ENCODE peak calls at places on chromosomes 5 and 9, in ten cellular contexts. U, G, S, E, C, W, R, I, X and F are unnamed samples.

GRCh38 chr5:149561848-149562247 is 10.6 kb upstream of the CSNK1A1 start:
- DNase-seq in I (peak), G (no peak), U (peak), X (no peak), S (no peak), W (no peak), R (no peak), C (no peak), E (no peak), F (no peak)

GRCh38 chr5:6472792-6473191 is 24.1 kb downstream of the UBE2QL1 start:
- DNase-seq in R (no peak), G (no peak), E (no peak), W (no peak), C (no peak), I (no peak), S (no peak), X (no peak), U (no peak), F (no peak)

GRCh38 chr5:51806677-51807076 is 423.4 kb downstream of the ISL1 start:
- DNase-seq in S (no peak), W (no peak), X (no peak), C (no peak), I (no peak), R (no peak), G (no peak), U (no peak), E (no peak), F (no peak)

GRCh38 chr5:7261049-7261448 is 134.9 kb upstream of the ADCY2 start:
- DNase-seq in W (peak), C (no peak), U (peak), S (no peak), I (peak), X (peak), G (no peak), R (no peak), E (no peak), F (peak)

GRCh38 chr9:116646661-116647514 is 40.2 kb upstream of the TRIM32 start:
- DNase-seq in W (peak), I (peak), R (no peak), E (no peak), S (no peak), G (no peak), X (no peak), U (peak), C (no peak), F (peak)

GRCh38 chr9:115944166-115944948 is 209.2 kb upstream of the PAPPA start:
- DNase-seq in C (no peak), S (no peak), I (peak), G (no peak), E (peak), W (peak), R (no peak), U (peak), X (no peak), F (no peak)

GRCh38 chr5:156716981-156717380 is 133.1 kb upstream of the PPP1R2B start:
- DNase-seq in X (no peak), U (no peak), I (no peak), G (no peak), R (no peak), C (no peak), S (no peak), E (no peak), W (no peak), F (no peak)

GRCh38 chr5:83385812-83386211 is 85.7 kb upstream of the VCAN start:
- DNase-seq in U (no peak), E (no peak), W (no peak), I (no peak), X (no peak), C (no peak), S (no peak), R (no peak), G (no peak), F (no peak)

GRCh38 chr9:8940650-8941049 is 1141.1 kb upstream of the DMAC1 start:
- DNase-seq in U (no peak), W (no peak), S (no peak), E (no peak), X (no peak), R (no peak), G (no peak), I (no peak), C (no peak), F (no peak)

GRCh38 chr5:27328480-27328879 is 290.1 kb upstream of the CDH9 start:
- DNase-seq in C (no peak), G (no peak), S (no peak), W (no peak), E (no peak), I (peak), R (no peak), X (no peak), U (no peak), F (no peak)